ENCODE peak calls at places on chromosomes 16 and 17, in ten cellular contexts. One of them, this sample, is unnamed.

GRCh38 chr16:68490829-68491575 is 42.7 kb upstream of the SMPD3 start:
- DNase-seq in stimulated activated CD4-positive, alpha-beta T cell treated with anti-CD3 and anti-CD28 coated beads, Interleukin-1b, Interleukin-23, amount 100 ng/mL, for 4 hours: no peak
- DNase-seq in stimulated activated naive CD4-positive, alpha-beta T cell: no peak
- DNase-seq in hypothalamus: no peak
- DNase-seq in T47D: no peak
- DNase-seq in HFFc6: peak
- DNase-seq in HTR-8/SVneo: peak
- DNase-seq in C1 segment of cervical spinal cord: peak
- DNase-seq in AG04450: no peak
- DNase-seq in Daoy: peak
- DNase-seq in this sample: peak

GRCh38 chr17:8314797-8315739 is 5.0 kb downstream of the ARHGEF15 start:
- DNase-seq in stimulated activated CD4-positive, alpha-beta T cell treated with anti-CD3 and anti-CD28 coated beads, Interleukin-1b, Interleukin-23, amount 100 ng/mL, for 4 hours: no peak
- DNase-seq in stimulated activated naive CD4-positive, alpha-beta T cell: no peak
- DNase-seq in hypothalamus: no peak
- DNase-seq in T47D: peak
- DNase-seq in HFFc6: no peak
- DNase-seq in HTR-8/SVneo: no peak
- DNase-seq in C1 segment of cervical spinal cord: no peak
- DNase-seq in AG04450: no peak
- DNase-seq in Daoy: no peak
- DNase-seq in this sample: no peak

GRCh38 chr17:2400474-2400866 is 390 bp downstream of the MNT start:
- DNase-seq in stimulated activated CD4-positive, alpha-beta T cell treated with anti-CD3 and anti-CD28 coated beads, Interleukin-1b, Interleukin-23, amount 100 ng/mL, for 4 hours: peak
- DNase-seq in stimulated activated naive CD4-positive, alpha-beta T cell: peak
- DNase-seq in hypothalamus: no peak
- DNase-seq in T47D: no peak
- DNase-seq in HFFc6: no peak
- DNase-seq in HTR-8/SVneo: no peak
- DNase-seq in C1 segment of cervical spinal cord: peak
- DNase-seq in AG04450: no peak
- DNase-seq in Daoy: peak
- DNase-seq in this sample: no peak

GRCh38 chr17:74522381-74523090 is 8.7 kb downstream of the CD300LB start:
- DNase-seq in stimulated activated CD4-positive, alpha-beta T cell treated with anti-CD3 and anti-CD28 coated beads, Interleukin-1b, Interleukin-23, amount 100 ng/mL, for 4 hours: no peak
- DNase-seq in stimulated activated naive CD4-positive, alpha-beta T cell: no peak
- DNase-seq in hypothalamus: no peak
- DNase-seq in T47D: no peak
- DNase-seq in HFFc6: no peak
- DNase-seq in HTR-8/SVneo: no peak
- DNase-seq in C1 segment of cervical spinal cord: no peak
- DNase-seq in AG04450: no peak
- DNase-seq in Daoy: no peak
- DNase-seq in this sample: no peak

GRCh38 chr17:61458491-61459433 is 6.5 kb downstream of the TBX4 start:
- DNase-seq in stimulated activated CD4-positive, alpha-beta T cell treated with anti-CD3 and anti-CD28 coated beads, Interleukin-1b, Interleukin-23, amount 100 ng/mL, for 4 hours: no peak
- DNase-seq in stimulated activated naive CD4-positive, alpha-beta T cell: no peak
- DNase-seq in hypothalamus: no peak
- DNase-seq in T47D: no peak
- DNase-seq in HFFc6: no peak
- DNase-seq in HTR-8/SVneo: no peak
- DNase-seq in C1 segment of cervical spinal cord: no peak
- DNase-seq in AG04450: no peak
- DNase-seq in Daoy: no peak
- DNase-seq in this sample: no peak

GRCh38 chr16:12570046-12570618 is 233.6 kb downstream of the CPPED1 start:
- DNase-seq in stimulated activated CD4-positive, alpha-beta T cell treated with anti-CD3 and anti-CD28 coated beads, Interleukin-1b, Interleukin-23, amount 100 ng/mL, for 4 hours: no peak
- DNase-seq in stimulated activated naive CD4-positive, alpha-beta T cell: no peak
- DNase-seq in hypothalamus: no peak
- DNase-seq in T47D: no peak
- DNase-seq in HFFc6: no peak
- DNase-seq in HTR-8/SVneo: no peak
- DNase-seq in C1 segment of cervical spinal cord: no peak
- DNase-seq in AG04450: no peak
- DNase-seq in Daoy: no peak
- DNase-seq in this sample: no peak

GRCh38 chr16:23950898-23951297 is 115.1 kb downstream of the PRKCB start:
- DNase-seq in stimulated activated CD4-positive, alpha-beta T cell treated with anti-CD3 and anti-CD28 coated beads, Interleukin-1b, Interleukin-23, amount 100 ng/mL, for 4 hours: no peak
- DNase-seq in stimulated activated naive CD4-positive, alpha-beta T cell: no peak
- DNase-seq in hypothalamus: no peak
- DNase-seq in T47D: no peak
- DNase-seq in HFFc6: no peak
- DNase-seq in HTR-8/SVneo: no peak
- DNase-seq in C1 segment of cervical spinal cord: no peak
- DNase-seq in AG04450: no peak
- DNase-seq in Daoy: peak
- DNase-seq in this sample: no peak

GRCh38 chr17:68368387-68368786 is 77.1 kb downstream of the ARSG start:
- DNase-seq in stimulated activated CD4-positive, alpha-beta T cell treated with anti-CD3 and anti-CD28 coated beads, Interleukin-1b, Interleukin-23, amount 100 ng/mL, for 4 hours: no peak
- DNase-seq in stimulated activated naive CD4-positive, alpha-beta T cell: no peak
- DNase-seq in hypothalamus: no peak
- DNase-seq in T47D: no peak
- DNase-seq in HFFc6: no peak
- DNase-seq in HTR-8/SVneo: no peak
- DNase-seq in C1 segment of cervical spinal cord: no peak
- DNase-seq in AG04450: no peak
- DNase-seq in Daoy: peak
- DNase-seq in this sample: no peak

GRCh38 chr16:56939801-56940200 is 7.9 kb downstream of the HERPUD1 start:
- DNase-seq in stimulated activated CD4-positive, alpha-beta T cell treated with anti-CD3 and anti-CD28 coated beads, Interleukin-1b, Interleukin-23, amount 100 ng/mL, for 4 hours: no peak
- DNase-seq in stimulated activated naive CD4-positive, alpha-beta T cell: no peak
- DNase-seq in hypothalamus: no peak
- DNase-seq in T47D: no peak
- DNase-seq in HFFc6: no peak
- DNase-seq in HTR-8/SVneo: no peak
- DNase-seq in C1 segment of cervical spinal cord: no peak
- DNase-seq in AG04450: no peak
- DNase-seq in Daoy: no peak
- DNase-seq in this sample: peak

GRCh38 chr17:4635823-4636375 is 5.6 kb downstream of the ALOX15 start:
- DNase-seq in stimulated activated CD4-positive, alpha-beta T cell treated with anti-CD3 and anti-CD28 coated beads, Interleukin-1b, Interleukin-23, amount 100 ng/mL, for 4 hours: no peak
- DNase-seq in stimulated activated naive CD4-positive, alpha-beta T cell: no peak
- DNase-seq in hypothalamus: no peak
- DNase-seq in T47D: no peak
- DNase-seq in HFFc6: no peak
- DNase-seq in HTR-8/SVneo: no peak
- DNase-seq in C1 segment of cervical spinal cord: no peak
- DNase-seq in AG04450: no peak
- DNase-seq in Daoy: no peak
- DNase-seq in this sample: no peak

GRCh38 chr17:15920758-15921239 is 24.1 kb upstream of the ADORA2B start:
- DNase-seq in stimulated activated CD4-positive, alpha-beta T cell treated with anti-CD3 and anti-CD28 coated beads, Interleukin-1b, Interleukin-23, amount 100 ng/mL, for 4 hours: no peak
- DNase-seq in stimulated activated naive CD4-positive, alpha-beta T cell: no peak
- DNase-seq in hypothalamus: no peak
- DNase-seq in T47D: no peak
- DNase-seq in HFFc6: peak
- DNase-seq in HTR-8/SVneo: peak
- DNase-seq in C1 segment of cervical spinal cord: no peak
- DNase-seq in AG04450: peak
- DNase-seq in Daoy: peak
- DNase-seq in this sample: no peak

GRCh38 chr16:9647981-9648701 is 534.1 kb downstream of the GRIN2A start:
- DNase-seq in stimulated activated CD4-positive, alpha-beta T cell treated with anti-CD3 and anti-CD28 coated beads, Interleukin-1b, Interleukin-23, amount 100 ng/mL, for 4 hours: no peak
- DNase-seq in stimulated activated naive CD4-positive, alpha-beta T cell: no peak
- DNase-seq in hypothalamus: no peak
- DNase-seq in T47D: peak
- DNase-seq in HFFc6: peak
- DNase-seq in HTR-8/SVneo: peak
- DNase-seq in C1 segment of cervical spinal cord: peak
- DNase-seq in AG04450: no peak
- DNase-seq in Daoy: peak
- DNase-seq in this sample: no peak

GRCh38 chr16:49085689-49086088 is 195.9 kb downstream of the CBLN1 start:
- DNase-seq in stimulated activated CD4-positive, alpha-beta T cell treated with anti-CD3 and anti-CD28 coated beads, Interleukin-1b, Interleukin-23, amount 100 ng/mL, for 4 hours: no peak
- DNase-seq in stimulated activated naive CD4-positive, alpha-beta T cell: no peak
- DNase-seq in hypothalamus: no peak
- DNase-seq in T47D: no peak
- DNase-seq in HFFc6: no peak
- DNase-seq in HTR-8/SVneo: no peak
- DNase-seq in C1 segment of cervical spinal cord: no peak
- DNase-seq in AG04450: no peak
- DNase-seq in Daoy: no peak
- DNase-seq in this sample: no peak

GRCh38 chr16:24125199-24125598 is 130.9 kb upstream of the CACNG3 start:
- DNase-seq in stimulated activated CD4-positive, alpha-beta T cell treated with anti-CD3 and anti-CD28 coated beads, Interleukin-1b, Interleukin-23, amount 100 ng/mL, for 4 hours: no peak
- DNase-seq in stimulated activated naive CD4-positive, alpha-beta T cell: no peak
- DNase-seq in hypothalamus: no peak
- DNase-seq in T47D: no peak
- DNase-seq in HFFc6: no peak
- DNase-seq in HTR-8/SVneo: no peak
- DNase-seq in C1 segment of cervical spinal cord: no peak
- DNase-seq in AG04450: no peak
- DNase-seq in Daoy: no peak
- DNase-seq in this sample: no peak

GRCh38 chr16:15856901-15857778 is at the start of gene MYH11:
- DNase-seq in stimulated activated CD4-positive, alpha-beta T cell treated with anti-CD3 and anti-CD28 coated beads, Interleukin-1b, Interleukin-23, amount 100 ng/mL, for 4 hours: no peak
- DNase-seq in stimulated activated naive CD4-positive, alpha-beta T cell: no peak
- DNase-seq in hypothalamus: no peak
- DNase-seq in T47D: no peak
- DNase-seq in HFFc6: no peak
- DNase-seq in HTR-8/SVneo: no peak
- DNase-seq in C1 segment of cervical spinal cord: no peak
- DNase-seq in AG04450: no peak
- DNase-seq in Daoy: no peak
- DNase-seq in this sample: no peak

GRCh38 chr17:78381601-78382168 is 3.2 kb downstream of the PGS1 start:
- DNase-seq in stimulated activated CD4-positive, alpha-beta T cell treated with anti-CD3 and anti-CD28 coated beads, Interleukin-1b, Interleukin-23, amount 100 ng/mL, for 4 hours: no peak
- DNase-seq in stimulated activated naive CD4-positive, alpha-beta T cell: no peak
- DNase-seq in hypothalamus: no peak
- DNase-seq in T47D: no peak
- DNase-seq in HFFc6: no peak
- DNase-seq in HTR-8/SVneo: no peak
- DNase-seq in C1 segment of cervical spinal cord: no peak
- DNase-seq in AG04450: no peak
- DNase-seq in Daoy: no peak
- DNase-seq in this sample: no peak

GRCh38 chr17:42669705-42670198 is 7.0 kb downstream of the PLEKHH3 start:
- DNase-seq in stimulated activated CD4-positive, alpha-beta T cell treated with anti-CD3 and anti-CD28 coated beads, Interleukin-1b, Interleukin-23, amount 100 ng/mL, for 4 hours: no peak
- DNase-seq in stimulated activated naive CD4-positive, alpha-beta T cell: no peak
- DNase-seq in hypothalamus: no peak
- DNase-seq in T47D: no peak
- DNase-seq in HFFc6: no peak
- DNase-seq in HTR-8/SVneo: no peak
- DNase-seq in C1 segment of cervical spinal cord: no peak
- DNase-seq in AG04450: no peak
- DNase-seq in Daoy: no peak
- DNase-seq in this sample: no peak

GRCh38 chr16:57038151-57038550 is 48.8 kb downstream of the NLRC5 start:
- DNase-seq in stimulated activated CD4-positive, alpha-beta T cell treated with anti-CD3 and anti-CD28 coated beads, Interleukin-1b, Interleukin-23, amount 100 ng/mL, for 4 hours: no peak
- DNase-seq in stimulated activated naive CD4-positive, alpha-beta T cell: no peak
- DNase-seq in hypothalamus: no peak
- DNase-seq in T47D: no peak
- DNase-seq in HFFc6: peak
- DNase-seq in HTR-8/SVneo: no peak
- DNase-seq in C1 segment of cervical spinal cord: no peak
- DNase-seq in AG04450: no peak
- DNase-seq in Daoy: no peak
- DNase-seq in this sample: no peak

GRCh38 chr16:49350265-49351103 is 23.1 kb upstream of the C16orf78 start:
- DNase-seq in stimulated activated CD4-positive, alpha-beta T cell treated with anti-CD3 and anti-CD28 coated beads, Interleukin-1b, Interleukin-23, amount 100 ng/mL, for 4 hours: peak
- DNase-seq in stimulated activated naive CD4-positive, alpha-beta T cell: no peak
- DNase-seq in hypothalamus: peak
- DNase-seq in T47D: peak
- DNase-seq in HFFc6: peak
- DNase-seq in HTR-8/SVneo: peak
- DNase-seq in C1 segment of cervical spinal cord: peak
- DNase-seq in AG04450: no peak
- DNase-seq in Daoy: peak
- DNase-seq in this sample: peak

GRCh38 chr16:17784073-17784472 is 313.3 kb upstream of the XYLT1 start:
- DNase-seq in stimulated activated CD4-positive, alpha-beta T cell treated with anti-CD3 and anti-CD28 coated beads, Interleukin-1b, Interleukin-23, amount 100 ng/mL, for 4 hours: no peak
- DNase-seq in stimulated activated naive CD4-positive, alpha-beta T cell: no peak
- DNase-seq in hypothalamus: no peak
- DNase-seq in T47D: peak
- DNase-seq in HFFc6: peak
- DNase-seq in HTR-8/SVneo: no peak
- DNase-seq in C1 segment of cervical spinal cord: no peak
- DNase-seq in AG04450: no peak
- DNase-seq in Daoy: peak
- DNase-seq in this sample: no peak

GRCh38 chr17:65518256-65518655 is 43.2 kb downstream of the AXIN2 start:
- DNase-seq in stimulated activated CD4-positive, alpha-beta T cell treated with anti-CD3 and anti-CD28 coated beads, Interleukin-1b, Interleukin-23, amount 100 ng/mL, for 4 hours: no peak
- DNase-seq in stimulated activated naive CD4-positive, alpha-beta T cell: no peak
- DNase-seq in hypothalamus: no peak
- DNase-seq in T47D: no peak
- DNase-seq in HFFc6: peak
- DNase-seq in HTR-8/SVneo: no peak
- DNase-seq in C1 segment of cervical spinal cord: no peak
- DNase-seq in AG04450: no peak
- DNase-seq in Daoy: no peak
- DNase-seq in this sample: no peak

GRCh38 chr16:88330971-88331890 is 51.5 kb upstream of the ZNF469 start:
- DNase-seq in stimulated activated CD4-positive, alpha-beta T cell treated with anti-CD3 and anti-CD28 coated beads, Interleukin-1b, Interleukin-23, amount 100 ng/mL, for 4 hours: no peak
- DNase-seq in stimulated activated naive CD4-positive, alpha-beta T cell: no peak
- DNase-seq in hypothalamus: no peak
- DNase-seq in T47D: no peak
- DNase-seq in HFFc6: no peak
- DNase-seq in HTR-8/SVneo: no peak
- DNase-seq in C1 segment of cervical spinal cord: no peak
- DNase-seq in AG04450: no peak
- DNase-seq in Daoy: no peak
- DNase-seq in this sample: no peak